ENCODE peak calls at places on chromosomes 2 and 18, in eight cellular contexts. One of them, this sample, is unnamed. For H3K9me3, the result is how much of the 10 kb centered on the place peaks cover.

GRCh38 chr18:67652296-67652695 is 135.8 kb upstream of the DSEL start:
- DNase-seq in colonic mucosa: no peak
- DNase-seq in IMR-90: no peak
- DNase-seq in WERI-Rb-1: no peak
- DNase-seq in A549: no peak
- DNase-seq in CD8-positive, alpha-beta memory T cell: no peak
- DNase-seq in cardiac muscle cell: no peak
- DNase-seq in left lung: no peak
- DNase-seq in this sample: no peak

GRCh38 chr2:122007577-122007976 is 252.1 kb downstream of the TSN start:
- DNase-seq in WERI-Rb-1: no peak
- DNase-seq in A549: no peak
- DNase-seq in cardiac muscle cell: peak
- DNase-seq in colonic mucosa: no peak
- DNase-seq in left lung: no peak
- DNase-seq in IMR-90: no peak
- DNase-seq in CD8-positive, alpha-beta memory T cell: no peak
- DNase-seq in this sample: no peak

GRCh38 chr2:129763190-129763846 is 216.1 kb upstream of the RAB6C start:
- DNase-seq in left lung: no peak
- DNase-seq in A549: no peak
- DNase-seq in colonic mucosa: no peak
- DNase-seq in WERI-Rb-1: no peak
- DNase-seq in IMR-90: no peak
- DNase-seq in cardiac muscle cell: no peak
- DNase-seq in CD8-positive, alpha-beta memory T cell: no peak
- DNase-seq in this sample: no peak

GRCh38 chr2:10507106-10507505 is 59.0 kb upstream of the ODC1 start:
- DNase-seq in CD8-positive, alpha-beta memory T cell: no peak
- DNase-seq in WERI-Rb-1: no peak
- DNase-seq in colonic mucosa: no peak
- DNase-seq in cardiac muscle cell: no peak
- DNase-seq in left lung: no peak
- DNase-seq in A549: no peak
- DNase-seq in IMR-90: no peak
- DNase-seq in this sample: no peak

GRCh38 chr18:48839819-48840490 is 110.8 kb downstream of the SMAD7 start:
- DNase-seq in CD8-positive, alpha-beta memory T cell: peak
- DNase-seq in colonic mucosa: no peak
- DNase-seq in IMR-90: no peak
- DNase-seq in WERI-Rb-1: no peak
- DNase-seq in cardiac muscle cell: no peak
- DNase-seq in left lung: no peak
- DNase-seq in A549: no peak
- DNase-seq in this sample: no peak

GRCh38 chr2:39433586-39434195 is 3.4 kb downstream of the MAP4K3 start:
- DNase-seq in CD8-positive, alpha-beta memory T cell: no peak
- DNase-seq in colonic mucosa: no peak
- DNase-seq in cardiac muscle cell: peak
- DNase-seq in IMR-90: no peak
- DNase-seq in WERI-Rb-1: no peak
- DNase-seq in left lung: no peak
- DNase-seq in A549: no peak
- DNase-seq in this sample: no peak

GRCh38 chr18:70044626-70045025 is 97.0 kb upstream of the CD226 start:
- DNase-seq in WERI-Rb-1: no peak
- DNase-seq in colonic mucosa: no peak
- DNase-seq in CD8-positive, alpha-beta memory T cell: no peak
- DNase-seq in A549: peak
- DNase-seq in cardiac muscle cell: no peak
- DNase-seq in IMR-90: peak
- DNase-seq in left lung: no peak
- DNase-seq in this sample: no peak

GRCh38 chr2:206981739-206982336 is 42.5 kb downstream of the CPO start:
- DNase-seq in cardiac muscle cell: peak
- DNase-seq in left lung: peak
- DNase-seq in WERI-Rb-1: peak
- DNase-seq in IMR-90: peak
- DNase-seq in colonic mucosa: peak
- DNase-seq in A549: peak
- DNase-seq in CD8-positive, alpha-beta memory T cell: no peak
- DNase-seq in this sample: peak

GRCh38 chr2:37672104-37672869 is 845 bp upstream of the CDC42EP3 start:
- DNase-seq in CD8-positive, alpha-beta memory T cell: peak
- DNase-seq in IMR-90: peak
- DNase-seq in left lung: peak
- DNase-seq in cardiac muscle cell: peak
- DNase-seq in colonic mucosa: peak
- DNase-seq in WERI-Rb-1: peak
- DNase-seq in A549: peak
- DNase-seq in this sample: peak

GRCh38 chr2:225867071-225867470 is 467.6 kb downstream of the NYAP2 start:
- DNase-seq in WERI-Rb-1: no peak
- DNase-seq in left lung: no peak
- DNase-seq in cardiac muscle cell: no peak
- DNase-seq in IMR-90: no peak
- DNase-seq in A549: no peak
- DNase-seq in colonic mucosa: no peak
- DNase-seq in CD8-positive, alpha-beta memory T cell: no peak
- DNase-seq in this sample: no peak

GRCh38 chr18:10926565-10927194 is 222.7 kb downstream of the PIEZO2 start:
- DNase-seq in left lung: no peak
- DNase-seq in cardiac muscle cell: no peak
- DNase-seq in colonic mucosa: no peak
- DNase-seq in CD8-positive, alpha-beta memory T cell: no peak
- DNase-seq in A549: no peak
- DNase-seq in IMR-90: peak
- DNase-seq in WERI-Rb-1: no peak
- DNase-seq in this sample: no peak

GRCh38 chr2:182946949-182947348 is 80.5 kb upstream of the FRZB start:
- DNase-seq in cardiac muscle cell: no peak
- DNase-seq in colonic mucosa: peak
- DNase-seq in A549: no peak
- DNase-seq in CD8-positive, alpha-beta memory T cell: no peak
- DNase-seq in left lung: no peak
- DNase-seq in IMR-90: peak
- DNase-seq in WERI-Rb-1: no peak
- DNase-seq in this sample: no peak

GRCh38 chr2:109242654-109243331 is 113.8 kb downstream of the SH3RF3 start:
- DNase-seq in A549: no peak
- DNase-seq in colonic mucosa: no peak
- DNase-seq in CD8-positive, alpha-beta memory T cell: no peak
- DNase-seq in WERI-Rb-1: no peak
- DNase-seq in IMR-90: peak
- DNase-seq in left lung: no peak
- DNase-seq in cardiac muscle cell: no peak
- DNase-seq in this sample: no peak

GRCh38 chr18:48693625-48694262 is 154.9 kb downstream of the CTIF start:
- DNase-seq in IMR-90: peak
- DNase-seq in WERI-Rb-1: no peak
- DNase-seq in colonic mucosa: no peak
- DNase-seq in left lung: no peak
- DNase-seq in cardiac muscle cell: no peak
- DNase-seq in A549: no peak
- DNase-seq in CD8-positive, alpha-beta memory T cell: no peak
- DNase-seq in this sample: no peak

GRCh38 chr2:26640781-26641564 is at the start of gene CIB4:
- DNase-seq in IMR-90: no peak
- DNase-seq in WERI-Rb-1: no peak
- DNase-seq in left lung: peak
- DNase-seq in A549: no peak
- DNase-seq in CD8-positive, alpha-beta memory T cell: no peak
- DNase-seq in cardiac muscle cell: no peak
- DNase-seq in colonic mucosa: no peak
- DNase-seq in this sample: no peak

GRCh38 chr2:95277246-95277906 is 3.1 kb downstream of the PROM2 start:
- DNase-seq in IMR-90: no peak
- DNase-seq in CD8-positive, alpha-beta memory T cell: peak
- DNase-seq in left lung: no peak
- DNase-seq in cardiac muscle cell: no peak
- DNase-seq in WERI-Rb-1: peak
- DNase-seq in colonic mucosa: peak
- DNase-seq in A549: no peak
- DNase-seq in this sample: no peak

GRCh38 chr2:213818436-213818835 is 534.2 kb downstream of the SPAG16 start:
- DNase-seq in A549: no peak
- DNase-seq in CD8-positive, alpha-beta memory T cell: no peak
- DNase-seq in left lung: no peak
- DNase-seq in cardiac muscle cell: no peak
- DNase-seq in colonic mucosa: no peak
- DNase-seq in IMR-90: peak
- DNase-seq in WERI-Rb-1: no peak
- DNase-seq in this sample: no peak

GRCh38 chr2:99571609-99572344 is 82.0 kb upstream of the REV1 start:
- DNase-seq in cardiac muscle cell: no peak
- DNase-seq in WERI-Rb-1: no peak
- DNase-seq in left lung: no peak
- DNase-seq in IMR-90: no peak
- DNase-seq in colonic mucosa: no peak
- DNase-seq in A549: no peak
- DNase-seq in CD8-positive, alpha-beta memory T cell: no peak
- DNase-seq in this sample: no peak

GRCh38 chr2:237806334-237806733 is 7.8 kb downstream of the RBM44 start:
- DNase-seq in WERI-Rb-1: no peak
- DNase-seq in left lung: no peak
- DNase-seq in IMR-90: peak
- DNase-seq in cardiac muscle cell: no peak
- DNase-seq in colonic mucosa: no peak
- DNase-seq in CD8-positive, alpha-beta memory T cell: no peak
- DNase-seq in A549: no peak
- DNase-seq in this sample: no peak

GRCh38 chr2:183665976-183666375 is 541.7 kb downstream of the NUP35 start:
- DNase-seq in left lung: no peak
- DNase-seq in colonic mucosa: no peak
- DNase-seq in CD8-positive, alpha-beta memory T cell: no peak
- DNase-seq in IMR-90: no peak
- DNase-seq in A549: no peak
- DNase-seq in WERI-Rb-1: no peak
- DNase-seq in cardiac muscle cell: no peak
- DNase-seq in this sample: no peak

GRCh38 chr2:107669335-107669734 is 157.4 kb upstream of the RGPD4 start:
- DNase-seq in cardiac muscle cell: no peak
- DNase-seq in IMR-90: no peak
- DNase-seq in colonic mucosa: no peak
- DNase-seq in WERI-Rb-1: no peak
- DNase-seq in left lung: no peak
- DNase-seq in CD8-positive, alpha-beta memory T cell: no peak
- DNase-seq in A549: no peak
- DNase-seq in this sample: no peak

GRCh38 chr2:85814802-85815550 is 61.2 kb downstream of the ATOH8 start:
- DNase-seq in CD8-positive, alpha-beta memory T cell: no peak
- DNase-seq in IMR-90: no peak
- DNase-seq in WERI-Rb-1: no peak
- DNase-seq in A549: no peak
- DNase-seq in left lung: no peak
- DNase-seq in cardiac muscle cell: no peak
- DNase-seq in colonic mucosa: no peak
- DNase-seq in this sample: no peak
- H3K9me3 ChIP-seq in CD8-positive, alpha-beta memory T cell: under half
- H3K9me3 ChIP-seq in IMR-90: under half
- H3K9me3 ChIP-seq in WERI-Rb-1: under half
- H3K9me3 ChIP-seq in A549: under half
- H3K9me3 ChIP-seq in left lung: under half
- H3K9me3 ChIP-seq in cardiac muscle cell: under half
- H3K9me3 ChIP-seq in colonic mucosa: under half
- H3K9me3 ChIP-seq in this sample: under half

GRCh38 chr2:147999126-147999525 is 21.4 kb downstream of the ORC4 start:
- DNase-seq in IMR-90: no peak
- DNase-seq in CD8-positive, alpha-beta memory T cell: no peak
- DNase-seq in WERI-Rb-1: no peak
- DNase-seq in cardiac muscle cell: no peak
- DNase-seq in colonic mucosa: no peak
- DNase-seq in A549: no peak
- DNase-seq in left lung: no peak
- DNase-seq in this sample: no peak
- H3K9me3 ChIP-seq in IMR-90: under half
- H3K9me3 ChIP-seq in CD8-positive, alpha-beta memory T cell: under half
- H3K9me3 ChIP-seq in WERI-Rb-1: under half
- H3K9me3 ChIP-seq in cardiac muscle cell: under half
- H3K9me3 ChIP-seq in colonic mucosa: under half
- H3K9me3 ChIP-seq in A549: under half
- H3K9me3 ChIP-seq in left lung: under half
- H3K9me3 ChIP-seq in this sample: under half

GRCh38 chr2:821546-821945 is 129.1 kb upstream of the SNTG2 start:
- DNase-seq in left lung: no peak
- DNase-seq in IMR-90: no peak
- DNase-seq in A549: no peak
- DNase-seq in colonic mucosa: no peak
- DNase-seq in WERI-Rb-1: no peak
- DNase-seq in CD8-positive, alpha-beta memory T cell: no peak
- DNase-seq in cardiac muscle cell: no peak
- DNase-seq in this sample: no peak

GRCh38 chr2:818233-818632 is 132.4 kb upstream of the SNTG2 start:
- DNase-seq in CD8-positive, alpha-beta memory T cell: no peak
- DNase-seq in colonic mucosa: no peak
- DNase-seq in WERI-Rb-1: no peak
- DNase-seq in left lung: no peak
- DNase-seq in cardiac muscle cell: no peak
- DNase-seq in IMR-90: no peak
- DNase-seq in A549: no peak
- DNase-seq in this sample: no peak

GRCh38 chr2:817616-818015 is 133.0 kb upstream of the SNTG2 start:
- DNase-seq in cardiac muscle cell: no peak
- DNase-seq in IMR-90: no peak
- DNase-seq in colonic mucosa: no peak
- DNase-seq in WERI-Rb-1: no peak
- DNase-seq in A549: no peak
- DNase-seq in CD8-positive, alpha-beta memory T cell: no peak
- DNase-seq in left lung: no peak
- DNase-seq in this sample: no peak

GRCh38 chr2:819121-819520 is 131.5 kb upstream of the SNTG2 start:
- DNase-seq in colonic mucosa: no peak
- DNase-seq in A549: no peak
- DNase-seq in IMR-90: no peak
- DNase-seq in cardiac muscle cell: no peak
- DNase-seq in left lung: no peak
- DNase-seq in WERI-Rb-1: no peak
- DNase-seq in CD8-positive, alpha-beta memory T cell: no peak
- DNase-seq in this sample: no peak

DNA sequence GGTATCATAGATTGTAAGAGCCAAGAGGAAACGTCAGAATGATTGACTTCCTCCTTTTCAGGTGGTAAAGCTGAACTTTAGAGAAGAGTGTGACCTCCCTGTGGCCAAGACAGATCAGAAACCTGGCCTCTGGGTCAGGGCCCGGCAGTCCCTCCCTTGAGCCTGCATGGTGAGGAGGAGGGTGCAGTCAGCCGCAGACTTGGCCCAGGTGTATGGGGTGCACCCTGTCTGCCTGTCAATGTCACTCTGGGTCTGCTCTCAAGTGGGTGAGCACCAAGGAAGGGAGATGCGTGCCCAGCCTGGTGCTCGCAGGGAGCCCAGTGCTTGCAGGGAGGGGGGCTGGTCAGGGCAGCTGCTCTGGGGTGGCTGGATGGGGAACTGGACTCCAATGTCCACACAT is 134.4 kb upstream of the SNTG2 start:
- DNase-seq in IMR-90: no peak
- DNase-seq in cardiac muscle cell: no peak
- DNase-seq in left lung: no peak
- DNase-seq in WERI-Rb-1: no peak
- DNase-seq in colonic mucosa: no peak
- DNase-seq in CD8-positive, alpha-beta memory T cell: no peak
- DNase-seq in A549: no peak
- DNase-seq in this sample: no peak
- H3K9me3 ChIP-seq in IMR-90: half or more
- H3K9me3 ChIP-seq in cardiac muscle cell: under half
- H3K9me3 ChIP-seq in left lung: under half
- H3K9me3 ChIP-seq in WERI-Rb-1: under half
- H3K9me3 ChIP-seq in colonic mucosa: under half
- H3K9me3 ChIP-seq in CD8-positive, alpha-beta memory T cell: under half
- H3K9me3 ChIP-seq in A549: under half
- H3K9me3 ChIP-seq in this sample: under half

GRCh38 chr2:164969909-164970690 is 14.8 kb upstream of the SLC38A11 start:
- DNase-seq in IMR-90: no peak
- DNase-seq in WERI-Rb-1: no peak
- DNase-seq in A549: no peak
- DNase-seq in left lung: no peak
- DNase-seq in colonic mucosa: no peak
- DNase-seq in cardiac muscle cell: no peak
- DNase-seq in CD8-positive, alpha-beta memory T cell: no peak
- DNase-seq in this sample: no peak
- H3K9me3 ChIP-seq in IMR-90: under half
- H3K9me3 ChIP-seq in WERI-Rb-1: under half
- H3K9me3 ChIP-seq in A549: under half
- H3K9me3 ChIP-seq in left lung: under half
- H3K9me3 ChIP-seq in colonic mucosa: under half
- H3K9me3 ChIP-seq in cardiac muscle cell: under half
- H3K9me3 ChIP-seq in CD8-positive, alpha-beta memory T cell: under half
- H3K9me3 ChIP-seq in this sample: under half